ENCODE peak calls at places on chromosomes 6 and 20, in seven cellular contexts. M is CD8-positive, alpha-beta memory T cell; Z is neural progenitor cell; K is CD8-positive, alpha-beta T cell; I is IMR-90; S is tibial artery; J is CD4-positive, CD25-positive, alpha-beta regulatory T cell. W is an unnamed sample.

GRCh38 chr6:169070506-169071176 is 183.0 kb downstream of the THBS2 start:
- DNase-seq in Z (no peak), I (peak; percentile 100), M (no peak), K (no peak), J (no peak), S (peak; percentile 94), W (peak; percentile 56)

GRCh38 chr6:47663462-47664216 is 34.7 kb upstream of the ADGRF4 start:
- DNase-seq in M (no peak), K (no peak), S (no peak), J (no peak), I (no peak), Z (peak; percentile 82), W (no peak)

GRCh38 chr6:151276112-151276745 is 36.5 kb downstream of the AKAP12 start:
- DNase-seq in S (no peak), Z (peak; percentile 67), M (no peak), K (no peak), J (no peak), I (peak; percentile 43), W (no peak)

GRCh38 chr6:47343631-47344421 is 34.1 kb upstream of the TNFRSF21 start:
- DNase-seq in I (no peak), Z (no peak), J (no peak), M (no peak), K (no peak), S (peak; percentile 25), W (no peak)

GRCh38 chr6:137094411-137095008 is 49.7 kb upstream of the IL20RA start:
- DNase-seq in K (peak; percentile 66), S (peak; percentile 74), Z (peak; percentile 69), M (peak; percentile 44), I (peak; percentile 67), J (peak; percentile 45), W (peak; percentile 86)

GRCh38 chr6:133244502-133244901 is 3.3 kb downstream of the EYA4 start:
- DNase-seq in K (no peak), Z (no peak), M (no peak), S (no peak), J (no peak), I (no peak), W (no peak)

GRCh38 chr6:101614774-101615173 is 221.3 kb downstream of the GRIK2 start:
- DNase-seq in I (peak; percentile 87), S (no peak), K (no peak), M (no peak), J (no peak), Z (peak; percentile 54), W (no peak)

GRCh38 chr6:149887343-149887742 is 10.6 kb downstream of the RAET1E start:
- DNase-seq in J (no peak), Z (no peak), K (no peak), I (peak; percentile 89), M (no peak), S (no peak), W (no peak)

GRCh38 chr6:165723326-165723725 is 60.3 kb upstream of the PDE10A start:
- DNase-seq in I (no peak), J (no peak), K (no peak), Z (no peak), M (no peak), S (no peak), W (no peak)

GRCh38 chr6:51678905-51679620 is 408.4 kb downstream of the PKHD1 start:
- DNase-seq in K (no peak), I (no peak), M (no peak), J (no peak), S (no peak), Z (no peak), W (no peak)

GRCh38 chr6:148565321-148565926 is 181.4 kb upstream of the UST start:
- DNase-seq in Z (no peak), S (no peak), M (no peak), I (no peak), K (no peak), J (no peak), W (no peak)

GRCh38 chr6:163228041-163228440 is 186.5 kb upstream of the QKI start:
- DNase-seq in J (no peak), Z (no peak), K (no peak), M (no peak), S (no peak), I (no peak), W (no peak)

GRCh38 chr6:364609-365540 is 26.7 kb upstream of the IRF4 start:
- DNase-seq in J (no peak), M (no peak), S (no peak), I (no peak), Z (no peak), K (no peak), W (no peak)

GRCh38 chr6:7578949-7579348 is 11.0 kb upstream of the SNRNP48 start:
- DNase-seq in J (no peak), S (no peak), K (no peak), M (no peak), I (no peak), Z (no peak), W (no peak)

GRCh38 chr6:7579850-7580249 is 10.1 kb upstream of the SNRNP48 start:
- DNase-seq in K (no peak), S (no peak), Z (no peak), M (no peak), I (no peak), J (no peak), W (no peak)

GRCh38 chr6:7580537-7580926 is 9.5 kb upstream of the SNRNP48 start:
- DNase-seq in J (no peak), I (no peak), M (no peak), Z (no peak), K (no peak), S (no peak), W (no peak)

GRCh38 chr6:7585287-7585930 is 4.6 kb upstream of the SNRNP48 start:
- DNase-seq in I (no peak), J (no peak), K (no peak), S (no peak), M (no peak), Z (no peak), W (no peak)

DNA sequence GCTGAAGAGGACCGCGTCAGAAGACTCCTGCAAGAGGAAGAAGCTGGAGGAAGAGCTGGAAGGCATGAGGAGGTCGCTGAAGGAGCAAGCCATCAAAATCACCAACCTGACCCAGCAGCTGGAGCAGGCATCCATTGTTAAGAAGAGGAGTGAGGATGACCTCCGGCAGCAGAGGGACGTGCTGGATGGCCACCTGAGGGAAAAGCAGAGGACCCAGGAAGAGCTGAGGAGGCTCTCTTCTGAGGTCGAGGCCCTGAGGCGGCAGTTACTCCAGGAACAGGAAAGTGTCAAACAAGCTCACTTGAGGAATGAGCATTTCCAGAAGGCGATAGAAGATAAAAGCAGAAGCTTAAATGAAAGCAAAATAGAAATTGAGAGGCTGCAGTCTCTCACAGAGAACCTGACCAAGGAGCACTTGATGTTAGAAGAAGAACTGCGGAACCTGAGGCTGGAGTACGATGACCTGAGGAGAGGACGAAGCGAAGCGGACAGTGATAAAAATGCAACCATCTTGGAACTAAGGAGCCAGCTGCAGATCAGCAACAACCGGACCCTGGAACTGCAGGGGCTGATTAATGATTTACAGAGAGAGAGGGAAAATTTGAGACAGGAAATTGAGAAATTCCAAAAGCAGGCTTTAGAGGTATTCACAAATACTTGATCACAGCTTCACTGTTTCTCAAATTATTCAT is 8.9 kb upstream of the SNRNP48 start:
- DNase-seq in Z (no peak), M (no peak), S (no peak), J (no peak), K (no peak), I (no peak), W (no peak)
- H3K36me3 ChIP-seq in Z (peaks cover 8% of the 10 kb centered on the region), M (no peaks in the 10 kb centered on the region), S (no peaks in the 10 kb centered on the region), J (no peaks in the 10 kb centered on the region), K (no peaks in the 10 kb centered on the region), I (peaks cover 7% of the 10 kb centered on the region), W (peaks cover 17% of the 10 kb centered on the region)

GRCh38 chr6:125275779-125276178 is 26.0 kb downstream of the HDDC2 start:
- DNase-seq in I (no peak), S (no peak), K (no peak), J (no peak), M (no peak), Z (no peak), W (no peak)

GRCh38 chr6:125273251-125273650 is 28.5 kb downstream of the HDDC2 start:
- DNase-seq in K (no peak), S (no peak), I (no peak), J (no peak), M (no peak), Z (no peak), W (no peak)

GRCh38 chr6:125277838-125278237 is 23.9 kb downstream of the HDDC2 start:
- DNase-seq in M (no peak), J (no peak), Z (no peak), K (no peak), I (no peak), S (no peak), W (no peak)

GRCh38 chr6:125273965-125274364 is 27.8 kb downstream of the HDDC2 start:
- DNase-seq in M (no peak), I (peak; percentile 24), Z (no peak), S (no peak), J (no peak), K (no peak), W (peak; percentile 35)

GRCh38 chr6:125274935-125275334 is 26.8 kb downstream of the HDDC2 start:
- DNase-seq in I (no peak), M (no peak), Z (no peak), S (no peak), J (no peak), K (no peak), W (no peak)
- H3K36me3 ChIP-seq in I (peaks cover 30% of the 10 kb centered on the region), M (peaks cover 14% of the 10 kb centered on the region), Z (peaks cover 4% of the 10 kb centered on the region), S (peaks cover 32% of the 10 kb centered on the region), J (peaks cover 48% of the 10 kb centered on the region), K (peaks cover 12% of the 10 kb centered on the region), W (no peaks in the 10 kb centered on the region)

DNA sequence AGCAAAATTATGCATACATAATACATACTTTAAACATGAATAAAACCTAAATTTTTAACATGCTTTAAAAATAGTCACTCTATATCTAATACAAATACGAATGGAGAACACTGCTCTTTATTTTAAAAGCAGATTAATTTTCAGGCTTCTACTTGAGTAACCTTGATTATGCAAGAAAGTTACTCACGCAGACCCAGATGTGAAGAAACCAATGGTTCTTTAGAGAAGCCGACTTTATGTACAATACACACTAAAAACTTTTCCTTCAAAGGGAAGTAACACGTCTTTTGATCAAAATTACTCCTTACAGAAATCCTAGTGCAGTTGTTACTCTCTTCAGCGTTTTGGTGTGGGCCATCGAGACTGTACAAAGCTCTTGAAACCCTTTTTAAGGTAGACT is 136.9 kb upstream of the SLC22A16 start:
- DNase-seq in J (no peak), Z (no peak), K (no peak), S (no peak), I (no peak), M (no peak), W (no peak)
- H3K36me3 ChIP-seq in J (peaks cover 13% of the 10 kb centered on the region), Z (peaks cover 3% of the 10 kb centered on the region), K (no peaks in the 10 kb centered on the region), S (peaks cover 14% of the 10 kb centered on the region), I (peaks cover 4% of the 10 kb centered on the region), M (no peaks in the 10 kb centered on the region), W (no peaks in the 10 kb centered on the region)

GRCh38 chr20:31788578-31788977 is 30.6 kb upstream of the MYLK2 start:
- DNase-seq in S (no peak), K (no peak), Z (no peak), I (peak; percentile 28), M (no peak), J (no peak), W (no peak)

GRCh38 chr20:31785089-31785488 is 34.1 kb upstream of the MYLK2 start:
- DNase-seq in Z (no peak), K (no peak), M (no peak), J (no peak), S (no peak), I (no peak), W (no peak)

DNA sequence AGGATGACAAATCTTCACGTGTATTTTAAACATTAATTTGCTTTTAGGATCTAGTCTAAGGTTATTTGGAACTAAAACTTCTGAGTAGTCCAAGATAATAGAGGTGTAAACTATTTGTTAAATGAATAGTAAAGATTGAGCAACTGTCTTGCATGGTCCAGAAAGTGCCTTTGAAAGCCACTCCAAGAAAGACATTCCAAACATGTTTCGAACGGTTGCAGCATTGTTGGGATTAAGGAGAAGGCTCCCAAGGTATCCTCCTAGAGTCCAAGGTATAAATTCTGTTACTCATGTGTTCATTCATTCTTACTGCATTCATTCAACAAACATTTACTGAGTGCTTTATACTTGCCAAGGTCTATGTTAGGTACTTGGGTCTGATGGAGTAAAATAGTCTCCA is 28.8 kb upstream of the MYLK2 start:
- DNase-seq in I (no peak), K (no peak), M (no peak), J (no peak), Z (no peak), S (no peak), W (no peak)
- H3K36me3 ChIP-seq in I (peaks cover 5% of the 10 kb centered on the region), K (no peaks in the 10 kb centered on the region), M (no peaks in the 10 kb centered on the region), J (no peaks in the 10 kb centered on the region), Z (peaks cover 24% of the 10 kb centered on the region), S (no peaks in the 10 kb centered on the region), W (no peaks in the 10 kb centered on the region)